ENCODE peak calls at places on chromosomes 11 and 22, in eight cellular contexts. I is colonic mucosa; D is adrenal gland; E is mucosa of descending colon; P is DMS 273 treated with DMSO at 0.1 percent for 48 hours; Y is naive thymus-derived CD8-positive, alpha-beta T cell; S is testis; W is HFFc6. V is an unnamed sample.

GRCh38 chr11:67353317-67354313 is at the start of gene POLD4:
- DNase-seq in I (peak), D (peak), E (peak), P (peak), Y (peak), S (peak), W (peak), V (peak)

GRCh38 chr11:95242990-95243590 is 12.1 kb upstream of the SESN3 start:
- DNase-seq in I (no peak), D (no peak), E (no peak), P (no peak), Y (no peak), S (no peak), W (no peak), V (no peak)

GRCh38 chr11:43578346-43579170 is 102.0 kb upstream of the HSD17B12 start:
- DNase-seq in I (no peak), D (no peak), E (no peak), P (no peak), Y (no peak), S (no peak), W (peak), V (no peak)

GRCh38 chr11:61680622-61681191 is 516 bp downstream of the DAGLA start:
- DNase-seq in I (no peak), D (no peak), E (peak), P (no peak), Y (no peak), S (no peak), W (no peak), V (no peak)

GRCh38 chr11:62033191-62034044 is 66.0 kb upstream of the FTH1 start:
- DNase-seq in I (no peak), D (no peak), E (no peak), P (no peak), Y (no peak), S (no peak), W (no peak), V (no peak)

GRCh38 chr11:4881860-4882500 is at the start of gene OR51T1:
- DNase-seq in I (no peak), D (no peak), E (no peak), P (no peak), Y (no peak), S (no peak), W (no peak), V (peak)

GRCh38 chr11:18495268-18495667 is 31.5 kb downstream of the TSG101 start:
- DNase-seq in I (no peak), D (no peak), E (no peak), P (no peak), Y (no peak), S (no peak), W (no peak), V (no peak)

GRCh38 chr11:46916669-46917108 is 1.7 kb downstream of the LRP4 start:
- DNase-seq in I (peak), D (peak), E (no peak), P (no peak), Y (no peak), S (peak), W (peak), V (no peak)

GRCh38 chr11:45028921-45029680 is 78.4 kb upstream of the TP53I11 start:
- DNase-seq in I (no peak), D (no peak), E (no peak), P (no peak), Y (no peak), S (no peak), W (no peak), V (no peak)

GRCh38 chr22:50737728-50738648 is at the start of gene ACR:
- DNase-seq in I (peak), D (no peak), E (no peak), P (no peak), Y (no peak), S (peak), W (no peak), V (no peak)

GRCh38 chr11:15525582-15525981 is 410.9 kb downstream of the INSC start:
- DNase-seq in I (no peak), D (no peak), E (no peak), P (no peak), Y (no peak), S (no peak), W (no peak), V (no peak)

GRCh38 chr22:37254206-37254866 is 10.3 kb upstream of the RAC2 start:
- DNase-seq in I (no peak), D (peak), E (no peak), P (no peak), Y (no peak), S (no peak), W (peak), V (no peak)

GRCh38 chr11:66089067-66089466 is 19.0 kb downstream of the PACS1 start:
- DNase-seq in I (no peak), D (no peak), E (no peak), P (no peak), Y (no peak), S (no peak), W (no peak), V (no peak)

GRCh38 chr22:46607483-46608114 is 12.6 kb upstream of the GRAMD4 start:
- DNase-seq in I (no peak), D (no peak), E (peak), P (no peak), Y (no peak), S (no peak), W (no peak), V (peak)

GRCh38 chr22:26852176-26852575 is 194.8 kb downstream of the MIAT start:
- DNase-seq in I (no peak), D (no peak), E (no peak), P (no peak), Y (no peak), S (no peak), W (no peak), V (no peak)

GRCh38 chr11:71433648-71434450 is 14.3 kb downstream of the DHCR7 start:
- DNase-seq in I (peak), D (peak), E (no peak), P (no peak), Y (no peak), S (peak), W (no peak), V (no peak)

GRCh38 chr22:35451602-35452001 is 51.7 kb downstream of the MCM5 start:
- DNase-seq in I (no peak), D (no peak), E (no peak), P (no peak), Y (no peak), S (no peak), W (no peak), V (no peak)

GRCh38 chr11:125943661-125944349 is 2.0 kb upstream of the VSIG10L2 start:
- DNase-seq in I (no peak), D (no peak), E (no peak), P (no peak), Y (no peak), S (no peak), W (no peak), V (no peak)

GRCh38 chr22:46775789-46776485 is 13.5 kb downstream of the TBC1D22A start:
- DNase-seq in I (no peak), D (no peak), E (peak), P (no peak), Y (no peak), S (no peak), W (no peak), V (no peak)

GRCh38 chr11:118688851-118689502 is 9.5 kb upstream of the TREH start:
- DNase-seq in I (no peak), D (no peak), E (no peak), P (no peak), Y (no peak), S (no peak), W (no peak), V (no peak)

GRCh38 chr22:46963672-46964545 is 201.5 kb downstream of the TBC1D22A start:
- DNase-seq in I (no peak), D (no peak), E (no peak), P (no peak), Y (no peak), S (no peak), W (no peak), V (peak)

GRCh38 chr11:90798769-90799168 is 575.9 kb upstream of the CHORDC1 start:
- DNase-seq in I (no peak), D (no peak), E (no peak), P (no peak), Y (no peak), S (no peak), W (no peak), V (no peak)

GRCh38 chr11:134365011-134365925 is 33.5 kb downstream of the GLB1L2 start:
- DNase-seq in I (no peak), D (no peak), E (peak), P (no peak), Y (no peak), S (no peak), W (no peak), V (no peak)

GRCh38 chr22:32518848-32519247 is 44.2 kb downstream of the FBXO7 start:
- DNase-seq in I (no peak), D (no peak), E (no peak), P (no peak), Y (no peak), S (no peak), W (no peak), V (no peak)

GRCh38 chr11:118673361-118674093 is 5.9 kb downstream of the TREH start:
- DNase-seq in I (no peak), D (no peak), E (no peak), P (no peak), Y (no peak), S (no peak), W (no peak), V (no peak)

GRCh38 chr11:62830904-62831519 is 839 bp downstream of the STX5 start:
- DNase-seq in I (no peak), D (no peak), E (peak), P (no peak), Y (no peak), S (no peak), W (no peak), V (no peak)

GRCh38 chr22:23281406-23282088 is 101.2 kb downstream of the BCR start:
- DNase-seq in I (peak), D (peak), E (peak), P (no peak), Y (peak), S (peak), W (peak), V (peak)

GRCh38 chr22:17633217-17633997 is 4.9 kb upstream of the ATP6V1E1 start:
- DNase-seq in I (no peak), D (peak), E (no peak), P (no peak), Y (no peak), S (no peak), W (peak), V (no peak)

GRCh38 chr11:20368441-20368840 is 4.9 kb downstream of the HTATIP2 start:
- DNase-seq in I (no peak), D (no peak), E (no peak), P (no peak), Y (no peak), S (no peak), W (no peak), V (no peak)

GRCh38 chr11:7635137-7635536 is 38.2 kb downstream of the CYB5R2 start:
- DNase-seq in I (no peak), D (no peak), E (no peak), P (no peak), Y (no peak), S (no peak), W (no peak), V (no peak)

GRCh38 chr11:33552756-33553155 is 147.9 kb downstream of the C11orf91 start:
- DNase-seq in I (no peak), D (no peak), E (no peak), P (no peak), Y (no peak), S (no peak), W (no peak), V (no peak)

GRCh38 chr22:37121887-37122591 is 12.5 kb upstream of the TMPRSS6 start:
- DNase-seq in I (peak), D (peak), E (peak), P (no peak), Y (peak), S (peak), W (peak), V (no peak)

GRCh38 chr11:57417056-57417455 is 9.9 kb downstream of the SLC43A3 start:
- DNase-seq in I (no peak), D (no peak), E (no peak), P (no peak), Y (no peak), S (peak), W (no peak), V (no peak)

GRCh38 chr11:133964946-133965632 is 8.3 kb upstream of the IGSF9B start:
- DNase-seq in I (no peak), D (no peak), E (no peak), P (no peak), Y (no peak), S (no peak), W (peak), V (no peak)

GRCh38 chr11:72233773-72234513 is 9.4 kb downstream of the INPPL1 start:
- DNase-seq in I (no peak), D (no peak), E (no peak), P (no peak), Y (no peak), S (peak), W (no peak), V (no peak)

GRCh38 chr11:284081-285020 is 4.6 kb upstream of the PGGHG start:
- DNase-seq in I (no peak), D (peak), E (no peak), P (no peak), Y (no peak), S (peak), W (no peak), V (no peak)

GRCh38 chr11:117232911-117233409 is 489 bp downstream of the RNF214 start:
- DNase-seq in I (no peak), D (peak), E (no peak), P (no peak), Y (no peak), S (peak), W (no peak), V (no peak)

V was measured in NCI-H510A treated with DMSO at 0.1 percent for 48 hours.